ENCODE peak calls at places on chromosomes 2 and 18, in six cellular contexts. O is spleen; S is ovary; H is CD8-positive, alpha-beta T cell; R is BE2C; M is PC-3. K is an unnamed sample.

GRCh38 chr2:9178110-9178904 is 28.3 kb upstream of the ASAP2 start:
- DNase-seq in O (no peak), S (no peak), H (no peak), R (no peak), M (peak), K (no peak)

GRCh38 chr2:77977486-77978063 is 455.4 kb upstream of the LRRTM4 start:
- DNase-seq in O (no peak), S (no peak), H (no peak), R (peak), M (no peak), K (no peak)

GRCh38 chr2:171158790-171159325 is 1.8 kb downstream of the TLK1 start:
- DNase-seq in O (no peak), S (no peak), H (no peak), R (no peak), M (peak), K (no peak)

GRCh38 chr2:188693111-188693510 is 281.1 kb upstream of the COL3A1 start:
- DNase-seq in O (peak), S (no peak), H (no peak), R (no peak), M (peak), K (no peak)

GRCh38 chr2:61538920-61539559 is 884 bp upstream of the XPO1 start:
- DNase-seq in O (no peak), S (no peak), H (peak), R (peak), M (peak), K (peak)

GRCh38 chr2:44543773-44544725 is 182.3 kb downstream of the CAMKMT start:
- DNase-seq in O (no peak), S (no peak), H (no peak), R (peak), M (peak), K (no peak)

GRCh38 chr2:2749206-2749598 is 418.1 kb upstream of the MYT1L start:
- DNase-seq in O (peak), S (no peak), H (no peak), R (no peak), M (no peak), K (no peak)

GRCh38 chr2:98293931-98294687 is 52.1 kb upstream of the CNGA3 start:
- DNase-seq in O (no peak), S (no peak), H (no peak), R (no peak), M (no peak), K (no peak)

GRCh38 chr2:74391209-74391579 is 11.1 kb upstream of the DCTN1 start:
- DNase-seq in O (no peak), S (no peak), H (no peak), R (no peak), M (peak), K (no peak)

GRCh38 chr2:120445431-120446143 is 99.7 kb downstream of the INHBB start:
- DNase-seq in O (peak), S (no peak), H (no peak), R (no peak), M (peak), K (no peak)

GRCh38 chr2:197097578-197098366 is 171.3 kb upstream of the PGAP1 start:
- DNase-seq in O (no peak), S (peak), H (no peak), R (no peak), M (no peak), K (peak)

GRCh38 chr2:212686285-212686895 is 147.8 kb upstream of the ERBB4 start:
- DNase-seq in O (no peak), S (peak), H (peak), R (peak), M (peak), K (peak)

GRCh38 chr2:63903003-63903402 is 61.3 kb downstream of the UGP2 start:
- DNase-seq in O (no peak), S (no peak), H (no peak), R (no peak), M (no peak), K (peak)

GRCh38 chr2:98026927-98027522 is 31.3 kb upstream of the TMEM131 start:
- DNase-seq in O (no peak), S (no peak), H (no peak), R (no peak), M (no peak), K (no peak)

GRCh38 chr2:223969856-223970255 is 12.6 kb downstream of the MRPL44 start:
- DNase-seq in O (no peak), S (no peak), H (no peak), R (no peak), M (no peak), K (no peak)

GRCh38 chr18:58438161-58438983 is 190.5 kb downstream of the ALPK2 start:
- DNase-seq in O (no peak), S (no peak), H (no peak), R (no peak), M (no peak), K (peak)

GRCh38 chr2:100782376-100782878 is 37.5 kb upstream of the NPAS2 start:
- DNase-seq in O (no peak), S (no peak), H (no peak), R (no peak), M (no peak), K (no peak)

GRCh38 chr18:47978603-47979002 is 48.1 kb upstream of the SMAD2 start:
- DNase-seq in O (no peak), S (no peak), H (no peak), R (no peak), M (no peak), K (no peak)

GRCh38 chr2:237141556-237141955 is 55.9 kb downstream of the COPS8 start:
- DNase-seq in O (no peak), S (no peak), H (no peak), R (no peak), M (peak), K (peak)

GRCh38 chr2:175883586-175884194 is 118.4 kb downstream of the LNPK start:
- DNase-seq in O (no peak), S (no peak), H (no peak), R (no peak), M (no peak), K (no peak)

GRCh38 chr2:161090401-161090800 is 69.8 kb upstream of the TANK start:
- DNase-seq in O (peak), S (no peak), H (peak), R (no peak), M (no peak), K (peak)

GRCh38 chr18:39389800-39390379 is 1824.3 kb upstream of the CELF4 start:
- DNase-seq in O (no peak), S (no peak), H (no peak), R (no peak), M (no peak), K (no peak)

GRCh38 chr2:189791338-189792042 is 7.2 kb downstream of the PMS1 start:
- DNase-seq in O (no peak), S (no peak), H (no peak), R (no peak), M (no peak), K (no peak)
- H3K4me3 ChIP-seq in O (peak), S (no peak), H (no peak), R (no peak), M (no peak), K (no peak)

GRCh38 chr2:94995516-94995915 is 30.0 kb upstream of the MAL start:
- DNase-seq in O (peak), S (no peak), H (no peak), R (no peak), M (no peak), K (no peak)

GRCh38 chr2:95001117-95001551 is 24.4 kb upstream of the MAL start:
- DNase-seq in O (peak), S (no peak), H (no peak), R (no peak), M (no peak), K (no peak)

GRCh38 chr2:94999431-94999883 is 26.1 kb upstream of the MAL start:
- DNase-seq in O (peak), S (no peak), H (no peak), R (no peak), M (no peak), K (no peak)

GRCh38 chr2:94996401-94997100 is 29.0 kb upstream of the MAL start:
- DNase-seq in O (peak), S (no peak), H (no peak), R (no peak), M (no peak), K (no peak)

DNA sequence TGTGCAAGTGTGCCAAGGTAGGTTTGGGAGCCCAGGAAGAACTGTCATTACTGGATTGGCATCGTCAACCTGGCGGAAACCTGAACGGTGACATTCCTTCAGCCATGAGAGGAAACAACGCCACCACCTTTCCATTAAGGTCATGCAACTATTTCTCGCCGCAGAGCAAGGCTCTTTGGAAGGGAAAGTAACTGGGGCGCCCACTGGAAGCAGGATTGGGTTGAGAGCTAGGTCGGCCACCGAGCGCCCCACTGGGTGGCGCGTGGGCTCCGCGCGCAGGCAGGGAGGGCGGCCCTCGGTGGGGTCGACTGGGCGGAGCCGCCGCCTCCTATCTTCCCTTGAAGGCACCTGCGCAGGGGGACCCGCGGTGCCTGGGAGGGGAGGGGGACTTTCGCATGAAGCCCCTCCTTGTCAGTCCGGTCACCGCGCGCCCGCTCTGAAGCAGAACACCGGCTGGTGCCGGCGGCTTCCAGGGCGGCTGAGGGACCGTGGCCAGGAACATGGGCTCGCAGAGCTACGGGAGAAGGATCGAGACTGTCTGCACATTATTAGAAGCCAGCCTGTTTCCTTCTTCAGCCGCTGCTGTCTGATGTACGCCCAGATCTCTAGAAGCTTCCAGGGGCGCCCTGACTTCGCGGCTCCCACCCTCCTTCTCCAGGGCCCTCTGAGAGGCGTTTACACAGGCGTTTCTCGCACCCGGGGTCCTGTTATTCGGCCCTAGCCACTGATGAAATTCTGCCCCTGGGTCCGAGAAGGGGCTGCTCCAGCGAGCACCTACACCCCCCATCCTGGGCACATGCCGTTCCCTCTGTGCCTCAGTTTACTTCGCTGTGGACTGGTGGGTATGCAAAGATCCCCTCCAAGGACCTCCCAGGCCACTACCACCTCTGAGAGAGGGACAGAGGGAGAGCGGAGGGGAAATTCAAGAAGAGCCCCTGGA is 27.3 kb upstream of the MAL start:
- DNase-seq in O (peak), S (no peak), H (no peak), R (no peak), M (no peak), K (no peak)
- TF ChIP-seq CTCF in O (no peak), S (no peak), H (no peak), R (no peak), M (no peak), K (no peak)

GRCh38 chr2:11056614-11057013 is 98.7 kb upstream of the SLC66A3 start:
- DNase-seq in O (no peak), S (no peak), H (no peak), R (peak), M (peak), K (peak)
- H3K4me3 ChIP-seq in O (no peak), S (no peak), H (no peak), R (no peak), M (no peak), K (no peak)

DNA sequence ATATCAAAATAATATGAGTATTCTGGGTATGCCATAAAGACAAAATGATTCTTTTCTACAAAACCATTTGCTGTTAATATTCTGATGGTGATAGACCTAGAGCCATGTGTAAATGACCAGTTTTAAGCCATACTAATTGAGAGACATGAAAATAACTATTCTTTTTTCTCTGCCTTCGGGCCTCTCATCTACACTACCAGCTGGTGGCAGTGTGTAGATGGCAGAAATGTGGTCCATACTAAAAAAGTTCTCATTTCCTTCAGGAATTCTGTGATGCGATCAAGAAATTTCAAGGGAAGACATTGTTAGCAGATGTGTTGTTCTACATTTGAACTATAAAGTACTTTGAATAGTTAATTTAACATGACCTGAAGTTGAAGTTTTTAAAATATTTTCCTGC is 485.2 kb downstream of the TRIB2 start:
- DNase-seq in O (no peak), S (no peak), H (no peak), R (no peak), M (peak), K (peak)
- TF ChIP-seq CTCF in O (no peak), S (no peak), H (no peak), R (peak), M (peak), K (peak)

GRCh38 chr18:11885278-11885991 is 22.7 kb downstream of the MPPE1 start:
- DNase-seq in O (no peak), S (no peak), H (no peak), R (no peak), M (no peak), K (no peak)
- H3K4me3 ChIP-seq in O (no peak), S (no peak), H (no peak), R (no peak), M (no peak), K (no peak)

GRCh38 chr18:79069792-79070151 is 578 bp downstream of the ATP9B start:
- DNase-seq in O (no peak), S (no peak), H (no peak), R (no peak), M (no peak), K (peak)

GRCh38 chr18:79067611-79068010 is 1.6 kb upstream of the ATP9B start:
- DNase-seq in O (no peak), S (no peak), H (no peak), R (no peak), M (no peak), K (no peak)

GRCh38 chr18:79068299-79068945 is 772 bp upstream of the ATP9B start:
- DNase-seq in O (peak), S (no peak), H (peak), R (no peak), M (no peak), K (peak)

GRCh38 chr18:79070486-79070885 is 1.3 kb downstream of the ATP9B start:
- DNase-seq in O (no peak), S (no peak), H (no peak), R (no peak), M (peak), K (no peak)

GRCh38 chr18:79068946-79069791 is at the start of gene ATP9B:
- DNase-seq in O (peak), S (peak), H (peak), R (peak), M (peak), K (peak)
- TF ChIP-seq CTCF in O (peak), S (peak), H (no peak), R (no peak), M (no peak), K (no peak)

DNA sequence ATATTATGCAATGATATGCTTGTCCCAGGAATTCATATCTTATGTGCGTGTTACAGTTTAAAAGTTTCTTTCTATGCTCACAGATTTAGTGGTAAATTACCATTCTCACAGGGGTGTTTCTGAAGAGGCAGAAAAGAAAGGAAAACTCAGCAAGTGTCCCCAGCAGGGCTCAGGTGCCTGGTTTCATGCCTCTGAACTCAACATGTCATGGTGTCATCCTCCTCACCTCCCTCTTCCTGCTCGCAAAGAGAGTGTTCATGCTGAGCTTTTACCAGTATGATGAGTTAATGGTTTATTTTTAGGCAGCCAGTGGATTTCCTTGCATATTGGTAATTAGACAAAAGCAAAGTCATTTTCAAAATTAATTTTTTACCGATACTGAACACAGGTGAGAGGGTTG is 492.9 kb upstream of the ZEB2 start:
- DNase-seq in O (no peak), S (no peak), H (no peak), R (no peak), M (no peak), K (no peak)
- H3K4me3 ChIP-seq in O (no peak), S (no peak), H (no peak), R (no peak), M (peak), K (no peak)

DNA sequence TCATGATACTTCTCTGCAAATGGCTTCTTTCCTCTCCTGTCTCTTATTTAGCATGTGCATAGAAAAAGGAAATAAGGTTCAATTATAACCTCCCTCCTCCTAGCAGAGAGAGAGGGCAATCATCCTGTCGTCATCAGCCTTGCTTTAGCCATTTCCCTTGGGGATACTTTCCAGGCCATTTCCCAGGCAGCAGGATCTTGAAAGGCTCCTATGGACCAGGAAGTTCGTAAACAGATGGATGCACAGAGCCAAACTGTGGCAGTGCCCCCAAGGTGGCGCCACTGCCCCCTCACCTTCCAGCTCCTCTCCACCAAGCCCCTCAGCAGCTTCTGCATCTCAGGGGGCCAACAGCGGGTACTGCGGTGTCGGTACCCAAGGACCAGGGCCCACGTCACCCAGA is 157.4 kb downstream of the DTNA start:
- DNase-seq in O (no peak), S (no peak), H (no peak), R (peak), M (no peak), K (peak)
- TF ChIP-seq CTCF in O (no peak), S (no peak), H (no peak), R (peak), M (no peak), K (peak)

DNA sequence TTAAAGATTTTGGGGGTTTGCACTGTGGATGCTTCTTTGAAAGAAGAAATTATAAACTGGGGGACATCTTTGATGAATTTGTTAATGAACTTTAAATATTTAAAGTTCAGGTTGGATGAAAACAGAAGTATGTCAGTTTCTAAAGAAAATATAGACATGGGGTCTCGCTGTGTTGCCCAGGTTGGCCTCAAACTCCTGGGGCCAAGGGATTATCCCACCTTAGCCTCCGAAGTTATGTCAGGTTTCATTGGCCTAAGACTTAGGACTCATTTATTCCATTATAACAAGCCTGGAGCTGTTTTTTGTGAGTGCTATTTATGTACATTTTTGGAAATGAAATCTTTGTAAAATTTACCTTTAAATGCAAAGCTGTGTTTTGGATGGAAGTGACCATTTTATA is 2.5 kb downstream of the NAB1 start:
- DNase-seq in O (no peak), S (no peak), H (no peak), R (no peak), M (no peak), K (no peak)
- H3K4me3 ChIP-seq in O (peak), S (no peak), H (no peak), R (no peak), M (peak), K (peak)

DNA sequence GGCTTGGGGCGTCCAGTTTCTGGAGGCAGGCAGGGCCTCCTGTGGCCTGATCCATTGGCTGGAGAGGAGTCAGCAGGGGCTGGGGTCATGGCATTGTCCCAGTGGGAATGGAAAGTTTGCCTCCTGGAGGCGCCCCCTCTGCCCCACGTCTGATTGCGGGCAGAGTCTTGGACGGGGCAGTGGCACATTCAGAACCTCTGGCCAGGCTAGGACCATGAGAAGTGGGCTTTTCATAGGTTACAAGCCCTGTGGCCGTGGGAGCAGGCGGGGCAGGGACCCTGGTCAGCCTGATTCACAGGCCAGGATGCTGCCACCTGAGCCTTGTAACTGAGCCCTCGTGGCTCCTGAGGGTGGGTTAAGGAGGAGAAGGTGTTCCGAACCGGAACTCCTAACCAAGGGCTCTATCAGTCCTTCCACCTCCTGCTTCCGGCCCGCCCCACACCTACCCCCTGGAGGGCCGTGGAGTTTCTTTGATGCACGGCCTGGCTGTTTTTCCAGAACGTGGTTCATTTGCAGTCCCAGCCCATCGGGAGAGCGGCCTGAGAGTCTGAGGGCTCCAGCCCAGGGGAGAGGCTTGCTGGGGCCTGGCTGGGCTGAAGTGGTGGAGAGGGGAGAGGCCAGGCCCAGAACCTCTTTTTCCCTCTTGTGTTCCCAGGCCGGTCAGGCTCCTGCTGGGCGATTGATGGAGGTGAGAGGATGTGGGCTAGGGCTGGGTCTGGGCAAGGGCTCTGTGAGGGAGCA is 43.9 kb upstream of the PLB1 start:
- DNase-seq in O (no peak), S (no peak), H (no peak), R (no peak), M (no peak), K (no peak)
- TF ChIP-seq CTCF in O (no peak), S (no peak), H (no peak), R (no peak), M (no peak), K (no peak)